ENCODE peak calls at places on chromosome 12, in seven cellular contexts. T is sigmoid colon; M is heart left ventricle; N is ovary; R is GM23338; I is pancreas; G is CD4-positive, alpha-beta memory T cell. S is an unnamed sample. For H3K4me1, the result is how much of the 10 kb centered on the place peaks cover.

GRCh38 chr12:41919025-41919424 is 225.6 kb downstream of the GXYLT1 start:
- DNase-seq in T (no peak), M (no peak), N (no peak), R (peak), I (no peak), G (no peak), S (no peak)

GRCh38 chr12:132608231-132609171 is 1.9 kb downstream of the LRCOL1 start:
- DNase-seq in T (no peak), M (no peak), N (no peak), R (no peak), I (no peak), G (no peak), S (no peak)

GRCh38 chr12:84355561-84355960 is 557.0 kb downstream of the SLC6A15 start:
- DNase-seq in T (no peak), M (no peak), N (no peak), R (no peak), I (no peak), G (no peak), S (no peak)

GRCh38 chr12:102220736-102221135 is 23.1 kb upstream of the PMCH start:
- DNase-seq in T (no peak), M (no peak), N (no peak), R (no peak), I (no peak), G (no peak), S (no peak)

GRCh38 chr12:8697120-8697475 is 693 bp upstream of the RIMKLB start:
- DNase-seq in T (no peak), M (no peak), N (no peak), R (peak), I (no peak), G (peak), S (no peak)

GRCh38 chr12:79891506-79892162 is 43.3 kb downstream of the PPP1R12A start:
- DNase-seq in T (no peak), M (peak), N (no peak), R (no peak), I (no peak), G (no peak), S (no peak)

GRCh38 chr12:80485222-80485987 is 41.4 kb downstream of the PTPRQ start:
- DNase-seq in T (no peak), M (no peak), N (no peak), R (no peak), I (no peak), G (no peak), S (no peak)

GRCh38 chr12:111448831-111449790 is 43.4 kb downstream of the SH2B3 start:
- DNase-seq in T (peak), M (no peak), N (no peak), R (no peak), I (no peak), G (no peak), S (no peak)

GRCh38 chr12:27966870-27967269 is 5.7 kb downstream of the PTHLH start:
- DNase-seq in T (no peak), M (no peak), N (no peak), R (no peak), I (no peak), G (no peak), S (no peak)

GRCh38 chr12:57153420-57153997 is 6.1 kb upstream of the LRP1-AS start:
- DNase-seq in T (peak), M (no peak), N (no peak), R (no peak), I (no peak), G (no peak), S (no peak)

GRCh38 chr12:1518763-1519516 is 75.4 kb downstream of the FBXL14 start:
- DNase-seq in T (no peak), M (no peak), N (no peak), R (no peak), I (no peak), G (no peak), S (no peak)

GRCh38 chr12:71469235-71469873 is 29.8 kb downstream of the LGR5 start:
- DNase-seq in T (no peak), M (no peak), N (no peak), R (peak), I (no peak), G (no peak), S (peak)

GRCh38 chr12:120847392-120848157 is 56.6 kb downstream of the SPPL3 start:
- DNase-seq in T (no peak), M (no peak), N (no peak), R (no peak), I (no peak), G (no peak), S (no peak)

GRCh38 chr12:26123482-26123980 is 1.3 kb downstream of the BHLHE41 start:
- DNase-seq in T (no peak), M (no peak), N (no peak), R (no peak), I (no peak), G (no peak), S (no peak)
- H3K4me1 ChIP-seq in T (under half), M (under half), N (under half), R (under half), I (under half), G (under half), S (under half)

DNA sequence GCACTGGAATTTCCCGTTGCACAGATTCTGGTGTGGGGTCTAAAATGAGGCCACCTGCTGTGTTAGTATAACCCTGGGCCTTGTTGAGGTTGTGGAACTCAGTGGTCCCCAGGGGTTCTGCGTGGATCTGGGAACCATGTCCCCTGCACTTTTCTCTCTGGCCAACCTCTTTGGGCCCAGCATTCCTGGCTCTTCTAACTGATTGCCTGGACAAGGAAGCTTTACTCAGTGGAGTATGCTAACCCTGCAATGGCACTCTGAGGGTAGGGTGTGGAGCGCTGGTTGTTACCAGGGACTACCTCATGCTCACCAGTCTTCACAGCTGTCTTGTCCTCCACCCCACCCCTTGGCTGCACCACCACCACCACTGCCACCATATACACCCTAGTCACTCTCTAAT is 39.2 kb downstream of the CPM start:
- DNase-seq in T (no peak), M (no peak), N (no peak), R (no peak), I (no peak), G (no peak), S (no peak)
- H3K27ac ChIP-seq in T (no peak), M (no peak), N (no peak), R (no peak), I (no peak), G (no peak), S (no peak)

DNA sequence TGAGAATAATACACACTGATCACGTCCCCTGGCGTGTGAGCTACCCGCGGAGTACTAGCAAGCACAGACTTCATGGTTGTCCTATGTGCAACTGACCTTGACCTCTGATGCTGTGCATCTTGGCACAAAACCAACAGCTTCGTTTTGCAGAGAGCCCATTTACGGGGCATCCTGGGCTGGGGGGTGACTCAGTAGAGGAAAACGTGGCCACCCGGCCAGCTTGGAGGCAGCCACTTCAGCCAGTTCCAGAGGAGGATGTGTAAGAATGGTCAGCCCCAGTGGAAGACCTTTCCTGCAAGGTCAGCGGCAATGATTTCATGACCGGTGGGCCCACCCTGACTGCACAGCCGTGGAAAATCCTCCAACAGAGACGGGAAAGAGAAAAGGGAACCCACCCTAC is 120.5 kb upstream of the RFLNA start:
- DNase-seq in T (no peak), M (no peak), N (no peak), R (no peak), I (no peak), G (no peak), S (no peak)
- H3K4me3 ChIP-seq in T (no peak), M (no peak), N (no peak), R (no peak), I (no peak), G (no peak), S (no peak)

GRCh38 chr12:47801170-47801903 is 18.4 kb downstream of the HDAC7 start:
- DNase-seq in T (no peak), M (peak), N (no peak), R (no peak), I (no peak), G (no peak), S (no peak)

GRCh38 chr12:47800582-47800981 is 19.1 kb downstream of the HDAC7 start:
- DNase-seq in T (no peak), M (no peak), N (no peak), R (no peak), I (no peak), G (no peak), S (peak)

GRCh38 chr12:47803196-47803875 is 16.4 kb downstream of the HDAC7 start:
- DNase-seq in T (no peak), M (no peak), N (no peak), R (no peak), I (no peak), G (no peak), S (no peak)

GRCh38 chr12:47802312-47802711 is 17.4 kb downstream of the HDAC7 start:
- DNase-seq in T (no peak), M (no peak), N (no peak), R (peak), I (no peak), G (no peak), S (peak)

GRCh38 chr12:47801904-47802246 is 17.8 kb downstream of the HDAC7 start:
- DNase-seq in T (no peak), M (no peak), N (no peak), R (no peak), I (no peak), G (no peak), S (no peak)
- H3K4me1 ChIP-seq in T (under half), M (half or more), N (under half), R (under half), I (under half), G (half or more), S (half or more)

GRCh38 chr12:123987022-123987421 is 14.0 kb downstream of the ZNF664 start:
- DNase-seq in T (no peak), M (no peak), N (no peak), R (no peak), I (no peak), G (no peak), S (no peak)
- H3K27ac ChIP-seq in T (no peak), M (peak), N (no peak), R (no peak), I (no peak), G (no peak), S (no peak)